ENCODE peak calls at places on chromosomes 2 and 18, in eight cellular contexts. K, C, L, N, J, Y, E and T are unnamed samples.

GRCh38 chr2:8932702-8933101 is 70.8 kb downstream of the MBOAT2 start:
- DNase-seq in K (no peak), C (no peak), L (no peak), N (no peak), J (no peak), Y (no peak), E (no peak), T (no peak)

GRCh38 chr2:67878743-67879142 is 184.1 kb downstream of the C1D start:
- DNase-seq in K (no peak), C (no peak), L (no peak), N (no peak), J (no peak), Y (no peak), E (no peak), T (no peak)

GRCh38 chr2:70247364-70248144 is 874 bp downstream of the TIA1 start:
- DNase-seq in K (no peak), C (no peak), L (peak), N (peak), J (peak), Y (peak), E (no peak), T (peak)

GRCh38 chr2:727071-727470 is 49.9 kb upstream of the TMEM18 start:
- DNase-seq in K (no peak), C (no peak), L (no peak), N (no peak), J (no peak), Y (no peak), E (no peak), T (no peak)

GRCh38 chr2:157782057-157782845 is 93.9 kb downstream of the ACVR1 start:
- DNase-seq in K (no peak), C (no peak), L (peak), N (peak), J (no peak), Y (peak), E (peak), T (no peak)

GRCh38 chr18:48813833-48814489 is 136.8 kb downstream of the SMAD7 start:
- DNase-seq in K (no peak), C (peak), L (no peak), N (no peak), J (no peak), Y (no peak), E (no peak), T (no peak)

GRCh38 chr2:147416099-147416498 is 428.7 kb upstream of the ACVR2A start:
- DNase-seq in K (no peak), C (no peak), L (peak), N (peak), J (peak), Y (no peak), E (no peak), T (peak)

GRCh38 chr2:172749377-172749776 is 13.7 kb downstream of the RAPGEF4 start:
- DNase-seq in K (no peak), C (no peak), L (no peak), N (no peak), J (no peak), Y (no peak), E (no peak), T (no peak)

GRCh38 chr2:235493402-235493774 is 455 bp upstream of the AGAP1 start:
- DNase-seq in K (no peak), C (no peak), L (peak), N (peak), J (no peak), Y (peak), E (no peak), T (no peak)

GRCh38 chr2:121699421-121700328 is 37.0 kb downstream of the NIFK start:
- DNase-seq in K (peak), C (no peak), L (peak), N (peak), J (peak), Y (peak), E (no peak), T (peak)
- H2AFZ ChIP-seq in K (peak), C (no peak), L (peak), N (peak), J (peak), Y (peak), E (no peak), T (peak)

GRCh38 chr2:134906726-134907125 is 11.9 kb upstream of the CCNT2 start:
- DNase-seq in K (no peak), C (no peak), L (no peak), N (no peak), J (no peak), Y (no peak), E (no peak), T (peak)

GRCh38 chr2:134911386-134911785 is 7.2 kb upstream of the CCNT2 start:
- DNase-seq in K (no peak), C (no peak), L (no peak), N (no peak), J (no peak), Y (no peak), E (no peak), T (peak)

GRCh38 chr2:134917219-134917957 is 1.2 kb upstream of the CCNT2 start:
- DNase-seq in K (no peak), C (no peak), L (no peak), N (no peak), J (peak), Y (no peak), E (peak), T (no peak)

GRCh38 chr2:134917958-134918517 is 584 bp upstream of the CCNT2 start:
- DNase-seq in K (no peak), C (no peak), L (no peak), N (peak), J (no peak), Y (no peak), E (no peak), T (no peak)

DNA sequence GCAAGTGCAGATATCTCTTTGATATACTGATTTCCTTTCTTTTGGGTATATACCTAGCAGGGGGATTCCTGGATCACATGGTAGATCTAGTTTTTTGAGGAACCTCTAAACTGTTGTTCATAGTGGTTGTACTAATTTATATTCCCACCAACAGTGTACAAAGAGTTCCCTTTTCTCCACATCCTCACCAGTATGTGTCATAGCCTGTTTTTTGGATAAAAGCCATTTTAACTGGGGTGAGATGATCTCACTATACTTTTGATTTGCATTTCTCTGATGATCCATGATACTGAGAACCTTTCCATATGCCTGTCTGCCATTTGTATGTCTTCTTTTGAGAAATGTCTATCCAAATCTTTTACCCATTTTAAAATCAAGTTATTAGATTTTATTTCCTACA is 6.2 kb upstream of the CCNT2 start:
- DNase-seq in K (no peak), C (no peak), L (peak), N (peak), J (no peak), Y (peak), E (no peak), T (peak)
- H2AFZ ChIP-seq in K (no peak), C (no peak), L (no peak), N (no peak), J (no peak), Y (no peak), E (no peak), T (no peak)

DNA sequence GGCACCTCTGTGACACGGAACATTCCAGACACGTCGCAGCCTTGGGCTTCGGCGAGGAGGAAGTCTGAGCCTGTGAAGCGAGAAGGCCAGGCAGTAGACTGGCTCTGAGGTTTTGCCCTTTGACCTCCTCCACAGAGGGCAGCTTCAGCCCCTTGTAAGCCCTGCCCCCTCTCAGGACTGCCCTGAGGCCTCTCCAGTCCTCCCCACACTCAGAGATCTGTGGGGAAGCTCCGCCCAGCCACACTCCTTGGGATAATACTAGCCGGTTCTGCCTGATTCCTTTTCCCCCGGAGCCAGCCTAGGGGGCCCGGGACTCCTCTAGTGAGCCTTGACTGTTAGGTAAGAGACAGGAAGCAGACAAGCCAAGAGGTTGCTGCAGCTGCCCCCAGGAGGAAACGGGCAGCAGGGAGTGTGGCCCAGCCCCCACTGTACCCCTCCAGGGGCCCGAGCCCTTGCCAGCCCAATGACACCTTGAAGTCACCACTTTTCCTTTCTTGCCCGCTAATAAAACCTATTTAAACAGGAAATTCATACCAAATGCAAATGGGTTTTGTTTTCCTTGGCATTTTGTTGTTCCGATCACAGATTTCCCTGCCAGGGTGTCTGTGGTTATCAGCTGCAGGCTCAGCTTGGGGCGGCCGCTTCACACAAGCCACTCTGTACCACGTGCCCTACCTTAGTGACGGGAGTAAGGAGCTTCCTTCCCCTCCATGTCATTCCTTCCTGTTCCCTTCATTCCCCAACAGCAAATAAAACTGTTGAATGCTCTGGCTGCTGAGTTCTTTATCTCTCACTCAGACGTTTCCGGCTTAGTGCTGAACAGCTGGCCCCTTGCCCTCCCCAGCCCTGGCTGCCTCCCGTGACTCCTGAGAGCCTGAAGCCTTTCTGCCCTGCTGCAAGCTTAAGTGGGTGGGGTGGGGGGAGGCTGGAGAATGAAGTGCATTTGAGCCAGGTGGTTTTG is 124.7 kb downstream of the CABLES1 start:
- DNase-seq in K (no peak), C (peak), L (peak), N (peak), J (no peak), Y (peak), E (peak), T (peak)
- H2AFZ ChIP-seq in K (no peak), C (no peak), L (peak), N (peak), J (no peak), Y (peak), E (no peak), T (peak)

DNA sequence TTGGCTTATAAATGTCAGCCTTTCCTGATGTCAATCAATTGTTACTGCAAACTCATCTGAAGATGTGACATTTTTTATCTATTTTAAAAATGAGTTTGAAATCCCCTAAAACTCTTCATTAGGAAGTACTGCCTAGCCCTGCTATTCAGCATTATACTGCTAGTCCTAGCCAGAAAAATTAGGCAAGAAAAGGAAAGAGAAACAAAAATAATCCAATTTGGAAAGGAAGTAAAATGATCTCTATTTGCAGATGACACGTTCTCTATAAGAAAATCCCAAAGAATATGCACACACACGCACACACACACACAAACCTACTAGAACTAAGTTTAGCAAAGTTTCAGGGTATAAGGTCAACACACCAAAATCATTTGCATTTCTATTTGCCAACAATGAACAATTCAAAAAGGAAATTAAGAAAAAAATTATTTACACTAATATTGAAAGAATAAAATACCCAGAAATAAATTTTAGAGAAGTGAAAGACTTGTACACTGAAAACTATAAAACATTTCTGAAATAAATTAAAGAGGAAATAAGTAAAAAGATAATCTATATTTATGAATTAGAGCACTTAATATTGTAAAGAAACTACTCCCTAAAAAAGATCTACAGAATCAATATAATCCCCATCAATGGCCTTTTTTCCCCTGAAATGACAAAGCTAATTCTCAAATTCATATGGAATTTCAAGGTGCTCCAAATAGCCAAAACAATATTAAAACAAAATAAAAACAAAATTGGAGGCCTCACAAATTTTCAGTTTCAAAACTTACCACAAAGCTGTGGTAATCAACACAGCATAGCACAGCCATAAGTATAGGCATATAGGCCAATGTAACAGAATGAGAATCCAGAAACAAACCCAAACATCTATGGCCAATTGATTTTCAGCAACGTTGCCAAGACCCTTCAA is 433.7 kb upstream of the TRIB2 start:
- DNase-seq in K (no peak), C (no peak), L (no peak), N (no peak), J (no peak), Y (no peak), E (no peak), T (no peak)
- H2AFZ ChIP-seq in K (no peak), C (no peak), L (no peak), N (no peak), J (no peak), Y (no peak), E (no peak), T (no peak)

DNA sequence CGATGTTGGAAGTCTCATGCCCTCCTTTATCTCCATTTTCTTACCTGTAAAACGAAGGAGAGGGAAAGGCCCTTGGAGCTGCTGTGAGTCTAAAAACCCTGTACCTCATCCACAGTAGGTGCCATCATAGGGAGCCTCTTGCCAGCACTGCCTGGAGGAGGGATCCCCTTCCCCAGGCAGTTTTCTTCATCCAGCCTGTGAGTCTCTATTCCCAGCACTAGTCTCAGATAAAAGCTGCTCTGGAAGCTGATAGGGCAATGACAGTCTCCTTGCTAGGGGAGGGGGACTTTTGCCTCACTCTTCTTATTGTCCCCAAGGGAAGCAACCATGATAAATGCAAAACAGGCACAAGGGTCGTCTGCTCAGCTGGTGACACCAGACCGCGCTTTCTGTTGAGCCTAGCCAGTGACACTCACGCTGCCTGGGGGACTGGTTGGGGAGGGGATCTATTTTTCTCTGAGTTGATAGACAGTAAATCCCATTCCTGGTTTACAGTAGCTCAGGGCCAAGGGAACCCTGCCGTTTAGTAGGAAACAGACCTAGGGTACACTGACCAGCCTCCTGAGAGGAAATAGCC is 139.5 kb upstream of the NABP1 start:
- DNase-seq in K (no peak), C (no peak), L (no peak), N (no peak), J (no peak), Y (no peak), E (no peak), T (no peak)
- H2AFZ ChIP-seq in K (no peak), C (no peak), L (peak), N (no peak), J (no peak), Y (no peak), E (peak), T (no peak)

GRCh38 chr2:85827879-85828569 is 60.8 kb downstream of the ST3GAL5 start:
- DNase-seq in K (no peak), C (peak), L (no peak), N (no peak), J (no peak), Y (no peak), E (peak), T (no peak)
- H2AFZ ChIP-seq in K (peak), C (no peak), L (peak), N (peak), J (no peak), Y (peak), E (peak), T (peak)